ENCODE peak calls at places on chromosomes 11 and 22, in four cellular contexts. P, X, N and M are unnamed samples.

GRCh38 chr11:332651-333480 is 12.2 kb upstream of the IFITM3 start:
- DNase-seq in N (no peak), X (no peak), P (no peak), M (no peak)

GRCh38 chr11:132803436-132803835 is 728.9 kb downstream of the OPCML start:
- DNase-seq in N (no peak), P (no peak), X (no peak), M (no peak)

GRCh38 chr11:6022954-6023353 is 7.6 kb downstream of the OR56A1 start:
- DNase-seq in X (peak), P (no peak), N (peak), M (no peak)

GRCh38 chr11:124108158-124108557 is 7.1 kb upstream of the VWA5A start:
- DNase-seq in N (peak), P (peak), X (peak), M (no peak)

GRCh38 chr11:111941963-111942362 is 4.8 kb downstream of the DIXDC1 start:
- DNase-seq in P (no peak), X (no peak), N (no peak), M (no peak)

GRCh38 chr11:74749127-74749964 is 697 bp downstream of the RNF169 start:
- DNase-seq in P (peak), N (peak), X (peak), M (peak)

GRCh38 chr11:6576471-6577373 is 26.7 kb downstream of the RRP8 start:
- DNase-seq in P (no peak), X (no peak), N (peak), M (no peak)

GRCh38 chr11:101126551-101127347 is 2.9 kb downstream of the PGR start:
- DNase-seq in N (peak), X (no peak), P (peak), M (no peak)

GRCh38 chr11:12258451-12258850 is 118.9 kb upstream of the PARVA start:
- DNase-seq in X (no peak), P (no peak), N (no peak), M (no peak)

GRCh38 chr22:46730568-46731245 is 7.3 kb downstream of the CERK start:
- DNase-seq in N (no peak), X (no peak), P (no peak), M (no peak)

GRCh38 chr11:112315057-112315720 is 54.5 kb upstream of the PLET1 start:
- DNase-seq in P (no peak), X (no peak), N (no peak), M (no peak)

GRCh38 chr11:83056204-83056603 is 15.5 kb downstream of the RAB30 start:
- DNase-seq in X (no peak), N (no peak), P (no peak), M (no peak)

GRCh38 chr11:61814242-61814957 is 2.4 kb downstream of the FADS1 start:
- DNase-seq in P (no peak), X (peak), N (peak), M (no peak)

GRCh38 chr22:45218974-45219373 is 21.7 kb downstream of the KIAA0930 start:
- DNase-seq in P (no peak), N (no peak), X (peak), M (no peak)

GRCh38 chr22:30857791-30858190 is 110.8 kb downstream of the MORC2 start:
- DNase-seq in N (peak), P (no peak), X (no peak), M (no peak)

GRCh38 chr11:125404136-125404810 is 91.8 kb downstream of the FEZ1 start:
- DNase-seq in P (no peak), N (no peak), X (no peak), M (no peak)
- H3K4me3 ChIP-seq in P (no peak), N (no peak), X (no peak), M (no peak)

GRCh38 chr11:8266246-8267241 is 2.9 kb upstream of the LMO1 start:
- DNase-seq in P (no peak), N (no peak), X (no peak), M (peak)

GRCh38 chr11:8267280-8267679 is 3.6 kb upstream of the LMO1 start:
- DNase-seq in N (no peak), P (no peak), X (no peak), M (peak)

GRCh38 chr11:8269636-8270035 is 6.0 kb upstream of the LMO1 start:
- DNase-seq in X (no peak), N (no peak), P (no peak), M (no peak)

GRCh38 chr11:8268530-8269461 is 5.1 kb upstream of the LMO1 start:
- DNase-seq in N (peak), P (no peak), X (no peak), M (peak)

DNA sequence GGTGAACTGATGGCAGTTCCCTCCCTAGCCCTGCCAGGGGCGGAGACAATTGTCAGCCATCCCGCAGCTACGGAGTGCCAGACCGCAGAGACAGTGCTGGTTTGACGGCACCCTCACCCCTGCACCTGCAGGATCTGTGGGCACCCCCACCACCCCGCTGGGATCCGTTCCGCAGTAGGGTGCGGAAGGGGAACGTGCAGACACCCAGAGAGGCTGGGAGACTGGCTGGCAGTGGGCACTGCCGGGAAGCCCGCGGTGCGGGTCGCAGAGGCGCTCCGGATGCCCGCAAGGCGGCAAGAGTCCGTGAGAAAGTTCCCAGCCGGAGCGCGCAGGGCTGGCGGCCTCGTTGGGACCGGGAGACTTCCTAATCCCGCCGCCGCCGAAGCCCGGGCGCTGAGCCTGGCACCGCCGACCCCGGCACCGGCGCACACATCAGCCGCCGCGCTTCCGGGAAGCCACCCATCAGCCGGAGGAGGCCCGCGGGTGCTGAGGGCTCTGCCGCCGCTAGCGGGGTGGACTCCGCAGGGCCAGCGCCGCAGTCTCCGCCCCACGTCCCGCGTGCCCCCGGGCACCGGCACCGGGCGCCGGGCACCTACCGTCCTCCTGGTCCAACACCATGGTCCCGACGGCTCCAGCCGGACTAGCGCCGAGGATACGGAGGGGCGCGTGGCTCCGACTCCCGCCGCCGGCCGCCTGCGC is 4.3 kb upstream of the LMO1 start:
- DNase-seq in P (no peak), N (peak), X (no peak), M (peak)
- H3K4me3 ChIP-seq in P (no peak), N (peak), X (no peak), M (peak)

GRCh38 chr11:2137202-2138071 is 1.8 kb downstream of the IGF2 start:
- DNase-seq in X (no peak), N (peak), P (peak), M (no peak)

GRCh38 chr11:2138436-2139117 is 612 bp downstream of the IGF2 start:
- DNase-seq in N (peak), X (no peak), P (peak), M (no peak)

GRCh38 chr11:2136952-2137201 is 2.3 kb downstream of the IGF2 start:
- DNase-seq in P (no peak), N (peak), X (no peak), M (no peak)

GRCh38 chr11:2139118-2139490 is at the start of gene IGF2:
- DNase-seq in X (no peak), P (peak), N (peak), M (no peak)

GRCh38 chr11:2138075-2138435 is 1.1 kb downstream of the IGF2 start:
- DNase-seq in X (no peak), N (peak), P (peak), M (no peak)
- H3K4me3 ChIP-seq in X (no peak), N (peak), P (no peak), M (peak)

GRCh38 chr22:36149464-36149863 is 11.1 kb downstream of the APOL3 start:
- DNase-seq in X (no peak), N (no peak), P (no peak), M (no peak)
- H3K4me3 ChIP-seq in X (no peak), N (no peak), P (no peak), M (no peak)

DNA sequence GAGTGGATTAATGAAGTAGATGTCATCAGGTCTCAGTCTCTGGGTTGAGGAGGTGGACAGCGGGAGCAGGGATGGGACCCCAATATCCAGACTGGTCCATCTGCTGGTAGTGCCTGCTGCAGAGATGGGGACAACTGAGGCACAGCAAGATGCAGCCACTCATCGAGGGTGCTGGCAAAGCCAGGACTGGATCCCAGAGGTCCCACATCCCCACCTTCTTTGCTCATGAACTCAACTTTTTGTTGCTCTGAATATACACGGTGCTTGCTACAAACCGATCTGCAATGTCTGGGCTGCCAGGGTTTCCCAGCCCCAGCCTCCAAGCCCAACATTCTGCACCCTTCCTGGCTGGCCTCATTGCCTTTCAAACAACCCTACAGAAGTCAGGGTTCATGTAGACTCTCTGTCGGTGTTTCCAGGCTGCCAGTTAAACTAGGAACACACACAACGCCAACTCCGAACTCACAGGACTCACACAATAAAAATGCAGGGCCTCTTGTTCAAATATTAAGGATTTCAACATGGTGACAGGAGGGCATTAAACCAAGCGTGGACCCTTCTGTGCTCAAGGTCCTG is 168.2 kb downstream of the MN1 start:
- DNase-seq in N (no peak), P (no peak), X (no peak), M (no peak)
- H3K4me3 ChIP-seq in N (no peak), P (no peak), X (no peak), M (no peak)